ENCODE peak calls at places on chromosomes 13 and 19, in ten cellular contexts. G, E, J, K, T, B, P, C, H and Q are unnamed samples.

GRCh38 chr19:12668937-12669271 is 2.3 kb downstream of the WDR83 start:
- DNase-seq in G (no peak), E (no peak), J (peak; percentile 61), K (no peak), T (no peak), B (peak; percentile 65), P (peak; percentile 20), C (peak; percentile 65), H (peak; percentile 68), Q (peak; percentile 55)

GRCh38 chr13:94858856-94859811 is 146.8 kb upstream of the SOX21 start:
- DNase-seq in G (no peak), E (no peak), J (no peak), K (no peak), T (no peak), B (no peak), P (no peak), C (no peak), H (no peak), Q (no peak)

GRCh38 chr13:42377640-42378382 is 105.9 kb downstream of the AKAP11 start:
- DNase-seq in G (no peak), E (no peak), J (no peak), K (no peak), T (no peak), B (no peak), P (no peak), C (no peak), H (no peak), Q (no peak)

GRCh38 chr19:7833225-7834156 is 3.5 kb downstream of the EVI5L start:
- DNase-seq in G (peak; percentile 53), E (no peak), J (no peak), K (no peak), T (no peak), B (peak; percentile 37), P (no peak), C (no peak), H (no peak), Q (no peak)

GRCh38 chr13:113146750-113147149 is 11.7 kb upstream of the PROZ start:
- DNase-seq in G (no peak), E (no peak), J (no peak), K (no peak), T (no peak), B (no peak), P (no peak), C (no peak), H (no peak), Q (peak; percentile 8)

GRCh38 chr19:19670070-19670551 is 1.5 kb downstream of the ZNF101 start:
- DNase-seq in G (no peak), E (no peak), J (no peak), K (peak; percentile 46), T (no peak), B (no peak), P (no peak), C (no peak), H (no peak), Q (no peak)

GRCh38 chr13:24541127-24541475 is 28.5 kb upstream of the PARP4 start:
- DNase-seq in G (no peak), E (no peak), J (no peak), K (no peak), T (no peak), B (no peak), P (no peak), C (no peak), H (no peak), Q (no peak)

GRCh38 chr13:98039964-98040363 is 86.5 kb downstream of the IPO5 start:
- DNase-seq in G (no peak), E (no peak), J (no peak), K (no peak), T (no peak), B (no peak), P (no peak), C (no peak), H (no peak), Q (no peak)

GRCh38 chr13:79749556-79749955 is 268.6 kb downstream of the NDFIP2 start:
- DNase-seq in G (no peak), E (no peak), J (no peak), K (no peak), T (no peak), B (no peak), P (no peak), C (no peak), H (no peak), Q (no peak)

GRCh38 chr19:48499352-48500090 is 12.1 kb downstream of the LMTK3 start:
- DNase-seq in G (no peak), E (no peak), J (no peak), K (no peak), T (no peak), B (no peak), P (no peak), C (no peak), H (no peak), Q (no peak)

GRCh38 chr19:50669319-50670101 is 20.3 kb downstream of the C19orf81 start:
- DNase-seq in G (no peak), E (no peak), J (peak; percentile 78), K (no peak), T (peak; percentile 7), B (peak; percentile 68), P (no peak), C (peak; percentile 12), H (no peak), Q (peak; percentile 58)

GRCh38 chr19:3457531-3458228 is 22.6 kb downstream of the SMIM24 start:
- DNase-seq in G (no peak), E (no peak), J (no peak), K (peak; percentile 83), T (no peak), B (no peak), P (no peak), C (no peak), H (no peak), Q (no peak)

GRCh38 chr19:35692010-35692409 is 12.3 kb upstream of the ZBTB32 start:
- DNase-seq in G (no peak), E (no peak), J (no peak), K (no peak), T (no peak), B (no peak), P (no peak), C (no peak), H (no peak), Q (no peak)

GRCh38 chr13:75550159-75550567 is 572 bp downstream of the UCHL3 start:
- DNase-seq in G (peak; percentile 2), E (peak; percentile 18), J (peak; percentile 50), K (no peak), T (peak; percentile 64), B (peak; percentile 60), P (peak; percentile 48), C (no peak), H (no peak), Q (no peak)

GRCh38 chr19:11405846-11406643 is 13.1 kb downstream of the RGL3 start:
- DNase-seq in G (no peak), E (no peak), J (peak; percentile 20), K (peak; percentile 75), T (no peak), B (no peak), P (no peak), C (peak; percentile 32), H (no peak), Q (no peak)

GRCh38 chr13:30904043-30904442 is 2.0 kb upstream of the MEDAG start:
- DNase-seq in G (no peak), E (no peak), J (no peak), K (no peak), T (no peak), B (no peak), P (no peak), C (no peak), H (no peak), Q (no peak)

GRCh38 chr19:5081441-5082161 is 112.7 kb downstream of the KDM4B start:
- DNase-seq in G (no peak), E (no peak), J (no peak), K (no peak), T (no peak), B (no peak), P (no peak), C (no peak), H (no peak), Q (no peak)

GRCh38 chr13:51534075-51534817 is 50.0 kb upstream of the WDFY2 start:
- DNase-seq in G (no peak), E (no peak), J (no peak), K (no peak), T (no peak), B (no peak), P (no peak), C (peak; percentile 27), H (peak; percentile 4), Q (no peak)

GRCh38 chr13:48749699-48750473 is 96.2 kb downstream of the CYSLTR2 start:
- DNase-seq in G (no peak), E (peak; percentile 75), J (peak; percentile 35), K (peak; percentile 89), T (no peak), B (peak; percentile 39), P (peak; percentile 86), C (peak; percentile 37), H (peak; percentile 28), Q (no peak)

GRCh38 chr13:64029343-64030093 is 2613.9 kb upstream of the PCDH20 start:
- DNase-seq in G (no peak), E (no peak), J (no peak), K (peak; percentile 27), T (peak; percentile 20), B (no peak), P (no peak), C (no peak), H (no peak), Q (no peak)